ENCODE peak calls at places on chromosomes 3 and 15, in eight cellular contexts. N, P, I, E, X, F, B and A are unnamed samples.

GRCh38 chr15:66488525-66488924 is 9.0 kb downstream of the SNAPC5 start:
- DNase-seq in N (no peak), P (no peak), I (no peak), E (no peak), X (no peak), F (no peak), B (no peak), A (no peak)

GRCh38 chr3:13229291-13229949 is 156.2 kb upstream of the IQSEC1 start:
- DNase-seq in N (peak), P (no peak), I (no peak), E (no peak), X (no peak), F (no peak), B (no peak), A (no peak)

GRCh38 chr3:30162579-30162978 is 443.8 kb upstream of the TGFBR2 start:
- DNase-seq in N (no peak), P (no peak), I (no peak), E (peak), X (peak), F (no peak), B (no peak), A (no peak)

GRCh38 chr15:68384451-68385239 is 47.3 kb downstream of the ITGA11 start:
- DNase-seq in N (peak), P (no peak), I (peak), E (peak), X (peak), F (peak), B (peak), A (no peak)

GRCh38 chr3:53157974-53158580 is 2.9 kb upstream of the PRKCD start:
- DNase-seq in N (no peak), P (no peak), I (no peak), E (no peak), X (no peak), F (no peak), B (no peak), A (no peak)

GRCh38 chr15:25245801-25246622 is 192.8 kb downstream of the UBE3A start:
- DNase-seq in N (no peak), P (no peak), I (no peak), E (no peak), X (no peak), F (peak), B (no peak), A (no peak)

GRCh38 chr3:4670352-4670751 is 177.2 kb downstream of the ITPR1 start:
- DNase-seq in N (no peak), P (peak), I (no peak), E (no peak), X (no peak), F (no peak), B (no peak), A (no peak)

GRCh38 chr15:37122703-37123102 is 22.4 kb upstream of the MEIS2 start:
- DNase-seq in N (peak), P (no peak), I (no peak), E (no peak), X (no peak), F (no peak), B (no peak), A (no peak)

GRCh38 chr3:94121161-94121560 is 58.3 kb downstream of the NSUN3 start:
- DNase-seq in N (no peak), P (no peak), I (no peak), E (no peak), X (no peak), F (no peak), B (no peak), A (no peak)

GRCh38 chr3:57756528-57757401 is 656 bp downstream of the SLMAP start:
- DNase-seq in N (peak), P (peak), I (peak), E (peak), X (no peak), F (peak), B (peak), A (peak)

GRCh38 chr3:57756022-57756527 is at the start of gene SLMAP:
- DNase-seq in N (peak), P (peak), I (peak), E (peak), X (peak), F (peak), B (peak), A (peak)

GRCh38 chr3:57757642-57758297 is 1.7 kb downstream of the SLMAP start:
- DNase-seq in N (peak), P (peak), I (peak), E (peak), X (no peak), F (peak), B (no peak), A (peak)

GRCh38 chr3:57753016-57753415 is 3.1 kb upstream of the SLMAP start:
- DNase-seq in N (no peak), P (no peak), I (no peak), E (no peak), X (no peak), F (no peak), B (no peak), A (no peak)

GRCh38 chr3:57755368-57756021 is 614 bp upstream of the SLMAP start:
- DNase-seq in N (peak), P (no peak), I (peak), E (peak), X (no peak), F (peak), B (no peak), A (no peak)
- TF ChIP-seq CTCF in N (peak), P (peak), I (peak), E (no peak), X (no peak), F (no peak), B (no peak), A (peak)

GRCh38 chr3:156014456-156014855 is 105.9 kb upstream of the KCNAB1 start:
- DNase-seq in N (no peak), P (no peak), I (no peak), E (no peak), X (no peak), F (no peak), B (no peak), A (no peak)
- TF ChIP-seq CTCF in N (no peak), P (no peak), I (no peak), E (no peak), X (no peak), F (no peak), B (no peak), A (no peak)

DNA sequence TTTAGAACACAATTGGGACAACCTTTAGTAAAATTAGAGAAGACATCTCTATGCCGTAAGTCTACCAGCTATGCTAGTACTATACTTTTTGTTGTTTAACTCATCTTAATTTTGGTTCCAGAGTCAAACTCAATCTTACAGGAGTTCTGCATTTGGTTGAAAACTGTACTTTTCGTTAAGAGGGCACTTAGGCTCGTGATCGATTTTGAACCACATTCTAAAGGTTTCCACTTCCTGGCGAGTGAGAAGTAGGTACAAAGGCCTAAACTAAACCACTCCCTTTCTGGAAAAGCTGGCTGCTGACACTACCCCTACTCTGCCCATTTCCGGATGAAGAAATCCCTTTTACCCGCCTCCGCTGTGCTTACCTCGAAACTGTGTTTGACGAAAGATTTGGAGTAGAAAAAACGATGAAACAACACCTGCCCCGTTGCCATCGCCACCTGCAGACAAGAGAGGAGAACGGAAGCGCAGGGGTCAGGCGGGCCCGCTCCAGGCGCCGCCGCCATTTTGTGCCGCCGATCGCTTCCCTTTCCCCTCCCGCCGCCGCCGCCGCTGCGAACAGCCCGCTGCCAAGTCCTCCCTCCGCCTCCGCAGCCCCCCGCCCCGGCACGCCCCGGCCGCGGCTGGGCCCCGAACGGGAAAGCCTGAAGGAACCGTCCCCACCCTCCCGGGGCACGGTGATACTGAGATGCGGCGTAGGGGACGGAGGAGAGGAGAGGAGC is 748 bp downstream of the CCNL1 start:
- DNase-seq in N (peak), P (peak), I (peak), E (peak), X (no peak), F (peak), B (peak), A (peak)
- TF ChIP-seq CTCF in N (no peak), P (no peak), I (no peak), E (peak), X (peak), F (no peak), B (no peak), A (peak)

GRCh38 chr3:8278448-8278847 is 223.2 kb upstream of the LMCD1 start:
- DNase-seq in N (peak), P (no peak), I (no peak), E (no peak), X (no peak), F (no peak), B (no peak), A (no peak)
- TF ChIP-seq CTCF in N (no peak), P (no peak), I (no peak), E (no peak), X (no peak), F (no peak), B (no peak), A (no peak)

DNA sequence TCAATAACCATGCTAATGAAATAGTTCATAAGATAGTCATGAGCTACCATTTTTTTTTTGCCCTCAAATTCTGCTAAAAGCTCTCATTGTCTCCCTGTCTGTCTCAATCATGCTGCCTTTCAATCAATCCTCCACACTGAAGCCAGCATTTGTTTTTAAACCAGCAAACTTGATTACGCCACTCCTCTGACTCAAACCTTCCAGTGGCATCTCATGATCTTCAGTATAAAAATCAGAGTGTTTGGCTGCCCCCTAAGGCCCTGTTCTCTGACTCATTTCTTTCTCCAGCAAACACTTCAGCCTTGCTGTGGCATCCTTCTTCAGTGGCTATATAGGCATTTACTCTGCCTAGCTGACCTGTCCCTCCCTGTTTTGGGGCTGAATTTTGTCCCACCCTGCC is 36.0 kb upstream of the EOMES start:
- DNase-seq in N (peak), P (no peak), I (peak), E (peak), X (peak), F (no peak), B (peak), A (no peak)
- TF ChIP-seq CTCF in N (no peak), P (no peak), I (no peak), E (no peak), X (no peak), F (no peak), B (no peak), A (no peak)

GRCh38 chr15:78875107-78875914 is 2.6 kb downstream of the MORF4L1 start:
- DNase-seq in N (no peak), P (no peak), I (no peak), E (peak), X (no peak), F (no peak), B (no peak), A (no peak)

GRCh38 chr15:78872972-78873795 is 494 bp downstream of the MORF4L1 start:
- DNase-seq in N (peak), P (peak), I (peak), E (peak), X (no peak), F (peak), B (peak), A (peak)

GRCh38 chr15:78878356-78878755 is 5.7 kb downstream of the MORF4L1 start:
- DNase-seq in N (no peak), P (no peak), I (no peak), E (peak), X (no peak), F (no peak), B (no peak), A (no peak)

GRCh38 chr15:78872155-78872971 is at the start of gene MORF4L1:
- DNase-seq in N (peak), P (peak), I (peak), E (peak), X (no peak), F (peak), B (peak), A (peak)

GRCh38 chr15:78873796-78874761 is 1.4 kb downstream of the MORF4L1 start:
- DNase-seq in N (no peak), P (no peak), I (peak), E (no peak), X (no peak), F (peak), B (no peak), A (no peak)
- TF ChIP-seq CTCF in N (no peak), P (no peak), I (no peak), E (no peak), X (no peak), F (no peak), B (no peak), A (peak)

GRCh38 chr3:133910422-133910821 is 14.7 kb upstream of the RAB6B start:
- DNase-seq in N (peak), P (no peak), I (no peak), E (no peak), X (no peak), F (no peak), B (no peak), A (no peak)
- TF ChIP-seq CTCF in N (peak), P (no peak), I (no peak), E (peak), X (no peak), F (no peak), B (no peak), A (peak)

DNA sequence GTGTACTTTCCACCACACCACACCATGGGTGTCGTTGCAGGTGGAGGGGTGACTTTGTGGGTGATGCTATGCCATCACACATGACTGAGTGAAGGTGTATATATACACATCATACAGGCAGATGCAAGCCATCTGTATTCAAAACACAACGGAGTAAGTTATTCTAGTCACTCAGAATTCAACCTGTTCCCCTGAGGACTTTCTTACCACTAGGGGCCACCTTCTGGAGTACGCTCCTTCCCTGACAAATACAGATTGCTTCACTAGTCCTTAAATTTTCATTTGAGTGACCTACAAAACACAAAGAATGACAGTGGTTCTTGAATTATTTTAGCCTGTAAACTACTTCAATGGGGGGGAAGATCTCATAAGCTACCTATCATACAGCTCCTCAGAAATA is 52.8 kb upstream of the NTRK3 start:
- DNase-seq in N (no peak), P (no peak), I (no peak), E (no peak), X (no peak), F (no peak), B (no peak), A (no peak)
- TF ChIP-seq CTCF in N (no peak), P (no peak), I (no peak), E (no peak), X (no peak), F (no peak), B (no peak), A (no peak)